ENCODE peak calls at places on chromosomes 12 and 14, in six cellular contexts. L is Peyer's patch; T is astrocyte; N is ovary; D is CD8-positive, alpha-beta T cell; Q is tibial artery. X is an unnamed sample.

GRCh38 chr12:26608706-26609105 is 224.3 kb downstream of the ITPR2 start:
- DNase-seq in Q (no peak), L (no peak), D (no peak), N (no peak), T (no peak), X (no peak)

GRCh38 chr14:74683406-74683805 is 29.5 kb downstream of the AREL1 start:
- DNase-seq in D (no peak), T (no peak), N (no peak), L (no peak), Q (no peak), X (no peak)

GRCh38 chr14:99637624-99638023 is 7.3 kb upstream of the HHIPL1 start:
- DNase-seq in T (no peak), D (no peak), L (no peak), Q (no peak), N (no peak), X (no peak)

GRCh38 chr12:109952160-109952858 is 43.9 kb downstream of the GIT2 start:
- DNase-seq in D (no peak), N (no peak), L (peak; percentile 56), Q (no peak), T (no peak), X (no peak)

GRCh38 chr12:128726866-128727265 is 96.9 kb downstream of the SLC15A4 start:
- DNase-seq in N (no peak), T (no peak), Q (no peak), D (no peak), L (no peak), X (no peak)

GRCh38 chr12:2851931-2852330 is 4.9 kb downstream of the TEX52 start:
- DNase-seq in Q (no peak), N (no peak), T (no peak), L (no peak), D (no peak), X (no peak)

GRCh38 chr12:40971911-40972310 is 216.2 kb upstream of the PDZRN4 start:
- DNase-seq in T (no peak), D (no peak), N (no peak), Q (no peak), L (no peak), X (no peak)

GRCh38 chr12:109728921-109729836 is 15.6 kb downstream of the FAM222A start:
- DNase-seq in D (no peak), L (no peak), N (peak; percentile 18), T (no peak), Q (peak; percentile 35), X (no peak)

GRCh38 chr12:85626031-85626781 is 210.0 kb downstream of the RASSF9 start:
- DNase-seq in Q (no peak), L (no peak), T (peak; percentile 88), N (no peak), D (no peak), X (no peak)

GRCh38 chr14:74893614-74894091 is 11.9 kb downstream of the DLST start:
- DNase-seq in N (no peak), Q (no peak), T (no peak), D (no peak), L (no peak), X (no peak)

GRCh38 chr12:127245009-127245408 is 1022.0 kb upstream of the TMEM132C start:
- DNase-seq in N (no peak), L (no peak), Q (no peak), T (peak; percentile 37), D (no peak), X (no peak)

GRCh38 chr14:103149351-103149750 is 26.1 kb downstream of the TNFAIP2 start:
- DNase-seq in Q (no peak), L (no peak), T (no peak), D (no peak), N (no peak), X (no peak)

GRCh38 chr14:101585211-101585610 is 23.9 kb downstream of the DIO3 start:
- DNase-seq in Q (no peak), T (no peak), L (no peak), N (peak; percentile 6), D (no peak), X (no peak)

GRCh38 chr14:81434230-81434629 is 34.1 kb upstream of the STON2 start:
- DNase-seq in N (no peak), D (no peak), T (no peak), L (no peak), Q (no peak), X (no peak)

GRCh38 chr12:130644124-130644523 is 72.0 kb downstream of the RIMBP2 start:
- DNase-seq in D (no peak), Q (no peak), T (no peak), N (no peak), L (no peak), X (no peak)

GRCh38 chr14:86196476-86196875 is 666.5 kb downstream of the FLRT2 start:
- DNase-seq in L (no peak), D (no peak), T (no peak), Q (no peak), N (no peak), X (no peak)

GRCh38 chr12:89259831-89260230 is 92.5 kb downstream of the DUSP6 start:
- DNase-seq in N (no peak), L (no peak), Q (no peak), D (no peak), T (peak; percentile 13), X (no peak)

GRCh38 chr14:33908540-33909223 is 42.2 kb downstream of the EGLN3 start:
- DNase-seq in N (no peak), L (no peak), T (no peak), D (no peak), Q (no peak), X (no peak)

GRCh38 chr12:513446-513845 is 53.7 kb downstream of the B4GALNT3 start:
- DNase-seq in T (no peak), Q (no peak), D (no peak), L (no peak), N (no peak), X (no peak)

GRCh38 chr12:111685322-111685810 is 390 bp downstream of the BRAP start:
- DNase-seq in N (no peak), T (no peak), L (no peak), Q (no peak), D (no peak), X (no peak)

GRCh38 chr12:106214576-106214975 is 33.2 kb downstream of the CKAP4 start:
- DNase-seq in D (no peak), N (peak; percentile 51), Q (no peak), L (no peak), T (no peak), X (no peak)

DNA sequence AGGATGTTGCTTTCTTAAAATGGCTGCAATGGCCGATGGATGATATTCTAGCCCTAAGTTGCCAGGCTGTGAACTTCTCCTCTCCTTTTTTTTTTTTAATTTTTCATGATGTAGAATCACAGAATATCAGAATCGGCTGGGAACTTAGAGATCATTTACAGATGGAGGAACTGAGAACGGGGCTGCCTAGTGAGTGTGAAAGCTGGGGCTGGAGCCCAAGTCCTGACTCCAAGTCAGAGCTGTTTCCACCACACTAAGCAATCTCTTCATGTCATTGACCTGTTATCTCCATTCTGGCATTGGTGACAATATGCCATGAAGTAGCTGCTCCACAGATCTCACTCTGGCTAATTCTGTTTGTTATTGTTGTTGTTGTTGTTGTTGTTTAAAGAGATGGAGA is 121.7 kb downstream of the SLC38A1 start:
- DNase-seq in T (no peak), Q (no peak), N (no peak), L (no peak), D (no peak), X (no peak)
- H3K27ac ChIP-seq in T (no peak overlapping the region), Q (no peak overlapping the region), N (no peak overlapping the region), L (no peak overlapping the region), D (no peak overlapping the region), X (no peak overlapping the region)

GRCh38 chr14:31420319-31421081 is at the start of gene HEATR5A:
- DNase-seq in N (peak; percentile 96), D (peak; percentile 87), L (peak; percentile 92), Q (peak; percentile 97), T (peak; percentile 92), X (peak; percentile 96)
- TF ChIP-seq CTCF in N (no peak), D (no peak), L (no peak), Q (peak; percentile 28), T (no peak), X (peak; percentile 30)

GRCh38 chr14:54440870-54441868 is at the start of gene CNIH1:
- DNase-seq in L (peak; percentile 86), D (peak; percentile 88), Q (peak; percentile 95), N (peak; percentile 92), T (peak; percentile 82), X (peak; percentile 90)

GRCh38 chr14:54438703-54439102 is 2.5 kb downstream of the CNIH1 start:
- DNase-seq in L (no peak), N (no peak), T (no peak), D (no peak), Q (no peak), X (no peak)

GRCh38 chr14:54444003-54444402 is 2.8 kb upstream of the CNIH1 start:
- DNase-seq in T (no peak), D (no peak), Q (no peak), L (no peak), N (no peak), X (no peak)

GRCh38 chr14:54440454-54440853 is 720 bp downstream of the CNIH1 start:
- DNase-seq in D (no peak), Q (no peak), T (no peak), L (no peak), N (no peak), X (no peak)

GRCh38 chr14:54440037-54440436 is 1.1 kb downstream of the CNIH1 start:
- DNase-seq in D (no peak), Q (no peak), N (no peak), L (no peak), T (no peak), X (no peak)
- H3K4me3 ChIP-seq in D (peak overlapping the region; percentile 45), Q (peak overlapping the region; percentile 75), N (peak overlapping the region; percentile 80), L (peak overlapping the region; percentile 66), T (peak overlapping the region; percentile 79), X (no peak overlapping the region)

GRCh38 chr12:132727091-132727794 is 16.6 kb downstream of the PGAM5 start:
- DNase-seq in D (no peak), L (no peak), N (no peak), Q (no peak), T (no peak), X (no peak)

GRCh38 chr12:132723764-132724140 is 13.1 kb downstream of the PGAM5 start:
- DNase-seq in Q (no peak), L (no peak), D (no peak), T (peak; percentile 77), N (no peak), X (no peak)

GRCh38 chr12:132726386-132726785 is 15.7 kb downstream of the PGAM5 start:
- DNase-seq in N (no peak), D (no peak), T (no peak), Q (no peak), L (no peak), X (no peak)

GRCh38 chr12:132723015-132723763 is 12.5 kb downstream of the PGAM5 start:
- DNase-seq in L (no peak), Q (no peak), N (no peak), T (peak; percentile 35), D (no peak), X (no peak)

DNA sequence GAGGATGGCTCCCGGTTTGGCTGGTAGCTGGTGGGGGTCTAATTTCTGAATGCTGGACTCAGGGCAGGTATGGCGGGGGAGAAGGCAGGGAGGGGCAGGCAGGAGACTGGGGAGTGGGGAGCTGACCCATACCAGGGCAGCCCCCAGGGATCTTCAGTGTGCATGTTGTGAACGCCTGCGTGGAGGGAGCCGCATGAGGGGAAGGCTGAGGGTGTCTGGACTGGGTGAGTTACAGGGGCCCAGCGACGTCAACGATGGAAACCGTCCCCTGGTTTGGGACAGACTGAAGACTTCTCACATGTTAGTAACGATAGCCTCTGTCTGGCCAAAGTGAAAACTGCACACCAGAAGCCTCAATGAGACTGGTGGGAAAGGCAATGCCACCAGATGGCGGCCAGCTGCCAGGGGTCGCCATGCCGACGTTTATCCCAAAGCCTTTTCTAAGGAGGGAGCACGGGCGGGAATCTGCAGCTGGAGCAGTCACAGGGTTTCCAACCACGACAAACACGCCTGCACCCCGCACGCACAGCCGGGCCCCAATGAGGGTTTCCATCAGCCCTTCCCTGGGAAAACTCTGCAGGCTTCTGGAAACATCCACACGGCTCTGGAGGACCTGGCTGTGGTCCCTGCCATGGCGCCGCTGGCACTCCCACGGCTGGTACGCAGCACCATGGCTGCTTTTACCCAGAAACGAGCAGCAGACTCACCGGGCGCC is 14.0 kb downstream of the PGAM5 start:
- DNase-seq in T (no peak), D (no peak), N (no peak), Q (no peak), L (no peak), X (no peak)
- H3K27ac ChIP-seq in T (peak overlapping the region; percentile 48), D (no peak overlapping the region), N (no peak overlapping the region), Q (no peak overlapping the region), L (no peak overlapping the region), X (no peak overlapping the region)